ENCODE peak calls at places on chromosomes 3 and 15, in ten cellular contexts. H is fibroblast of mammary gland; E is smooth muscle cell of the brain vasculature; W is T-helper 1 cell; Q is activated CD4-positive, alpha-beta T cell treated with anti-CD3 and anti-CD28 coated beads for 36 hours; D is HCT116; T is choroid plexus epithelial cell; P is tibial artery; K is CD4-positive, alpha-beta T cell; O is spleen. F is an unnamed sample.

GRCh38 chr3:105139851-105140560 is 226.7 kb upstream of the ALCAM start:
- DNase-seq in H (no peak), E (no peak), W (no peak), Q (no peak), D (no peak), T (peak), P (no peak), K (no peak), O (no peak), F (no peak)

GRCh38 chr3:34260266-34260990 is 462.0 kb downstream of the PDCD6IP start:
- DNase-seq in H (peak), E (peak), W (peak), Q (peak), D (peak), T (peak), P (peak), K (no peak), O (no peak), F (peak)

GRCh38 chr15:93478922-93479321 is 389.9 kb upstream of the RGMA start:
- DNase-seq in H (no peak), E (no peak), W (no peak), Q (no peak), D (no peak), T (no peak), P (no peak), K (no peak), O (no peak), F (no peak)

GRCh38 chr3:62462790-62463186 is 89.4 kb upstream of the FEZF2 start:
- DNase-seq in H (no peak), E (no peak), W (no peak), Q (no peak), D (no peak), T (no peak), P (no peak), K (no peak), O (no peak), F (no peak)

GRCh38 chr15:60353245-60353940 is 44.4 kb downstream of the ANXA2 start:
- DNase-seq in H (peak), E (no peak), W (no peak), Q (no peak), D (no peak), T (peak), P (no peak), K (no peak), O (no peak), F (no peak)

GRCh38 chr3:115885621-115886020 is 262.3 kb downstream of the GAP43 start:
- DNase-seq in H (peak), E (no peak), W (no peak), Q (no peak), D (no peak), T (peak), P (no peak), K (no peak), O (no peak), F (no peak)

GRCh38 chr3:67423722-67424121 is 230.7 kb downstream of the SUCLG2 start:
- DNase-seq in H (no peak), E (no peak), W (no peak), Q (no peak), D (no peak), T (no peak), P (no peak), K (no peak), O (no peak), F (no peak)

GRCh38 chr15:36449084-36449661 is 130.3 kb upstream of the CDIN1 start:
- DNase-seq in H (peak), E (no peak), W (no peak), Q (no peak), D (peak), T (no peak), P (no peak), K (no peak), O (no peak), F (no peak)

GRCh38 chr3:14605744-14606143 is 45.8 kb upstream of the CCDC174 start:
- DNase-seq in H (no peak), E (no peak), W (no peak), Q (no peak), D (no peak), T (no peak), P (no peak), K (no peak), O (no peak), F (no peak)

GRCh38 chr3:174035317-174035886 is 637.9 kb downstream of the NLGN1 start:
- DNase-seq in H (peak), E (no peak), W (no peak), Q (no peak), D (no peak), T (peak), P (no peak), K (no peak), O (no peak), F (no peak)

GRCh38 chr3:70064194-70064787 is 64.8 kb downstream of the SAMMSON start:
- DNase-seq in H (peak), E (no peak), W (no peak), Q (peak), D (peak), T (peak), P (no peak), K (no peak), O (no peak), F (no peak)

GRCh38 chr3:43405888-43406636 is 119.7 kb downstream of the SNRK start:
- DNase-seq in H (peak), E (peak), W (no peak), Q (peak), D (no peak), T (peak), P (peak), K (no peak), O (no peak), F (peak)

GRCh38 chr3:177657243-177657642 is 460.0 kb upstream of the TBL1XR1 start:
- DNase-seq in H (no peak), E (no peak), W (no peak), Q (no peak), D (no peak), T (no peak), P (no peak), K (no peak), O (no peak), F (no peak)

GRCh38 chr15:57570340-57570739 is 21.4 kb upstream of the MYZAP start:
- DNase-seq in H (no peak), E (no peak), W (no peak), Q (no peak), D (no peak), T (no peak), P (no peak), K (no peak), O (no peak), F (no peak)

GRCh38 chr3:194104041-194104751 is 31.8 kb upstream of the HES1 start:
- DNase-seq in H (no peak), E (no peak), W (no peak), Q (no peak), D (no peak), T (no peak), P (no peak), K (no peak), O (peak), F (no peak)